ENCODE peak calls at places on chromosomes 12 and 14, in four cellular contexts. B is stomach, N is IMR-90, G is heart left ventricle. E is an unnamed sample.

GRCh38 chr12:105674871-105675699 is 344.6 kb downstream of the C12orf75 start:
- DNase-seq in B (no peak), N (peak), G (no peak), E (no peak)

GRCh38 chr14:104802120-104802912 is 1.4 kb downstream of the ZBTB42 start:
- DNase-seq in B (no peak), N (no peak), G (no peak), E (no peak)

GRCh38 chr14:91737619-91738018 is 5.7 kb upstream of the CATSPERB start:
- DNase-seq in B (no peak), N (no peak), G (no peak), E (no peak)

GRCh38 chr14:105525861-105526780 is at the start of gene TMEM121:
- DNase-seq in B (no peak), N (no peak), G (no peak), E (peak)

GRCh38 chr12:114933428-114934160 is 249.6 kb upstream of the TBX3 start:
- DNase-seq in B (no peak), N (peak), G (no peak), E (no peak)

GRCh38 chr14:105060751-105061427 is 4.3 kb downstream of the GPR132 start:
- DNase-seq in B (peak), N (no peak), G (no peak), E (peak)

GRCh38 chr12:2580821-2581220 is 213.9 kb upstream of the FKBP4 start:
- DNase-seq in B (no peak), N (peak), G (no peak), E (peak)

GRCh38 chr14:68391292-68392014 is 401.4 kb downstream of the ZFP36L1 start:
- DNase-seq in B (no peak), N (peak), G (peak), E (no peak)

GRCh38 chr12:23140710-23141109 is 515.7 kb downstream of the ETNK1 start:
- DNase-seq in B (no peak), N (no peak), G (no peak), E (no peak)

GRCh38 chr14:75283162-75283883 is 4.7 kb downstream of the FOS start:
- DNase-seq in B (peak), N (peak), G (no peak), E (no peak)

GRCh38 chr12:47832263-47832933 is 12.7 kb upstream of the HDAC7 start:
- DNase-seq in B (no peak), N (no peak), G (no peak), E (no peak)

GRCh38 chr14:24829862-24830261 is 195.9 kb upstream of the GZMB start:
- DNase-seq in B (no peak), N (no peak), G (no peak), E (no peak)

GRCh38 chr12:84767079-84767478 is 145.5 kb downstream of the SLC6A15 start:
- DNase-seq in B (no peak), N (no peak), G (no peak), E (no peak)

GRCh38 chr12:57110189-57111045 is 745 bp downstream of the STAT6 start:
- DNase-seq in B (peak), N (peak), G (peak), E (peak)

GRCh38 chr12:51953011-51953568 is 1.6 kb downstream of the ACVR1B start:
- DNase-seq in B (no peak), N (no peak), G (no peak), E (no peak)
- H3K4me3 ChIP-seq in B (peak), N (peak), G (peak), E (peak)

GRCh38 chr14:20456971-20457370 is 1.9 kb downstream of the APEX1 start:
- DNase-seq in B (no peak), N (no peak), G (no peak), E (no peak)

GRCh38 chr14:20458031-20458789 is 3.0 kb downstream of the PIP4P1 start:
- DNase-seq in B (no peak), N (no peak), G (no peak), E (no peak)

GRCh38 chr14:20455355-20456300 is 602 bp downstream of the APEX1 start:
- DNase-seq in B (peak), N (peak), G (no peak), E (no peak)

GRCh38 chr14:20460458-20461229 is 590 bp downstream of the PIP4P1 start:
- DNase-seq in B (peak), N (no peak), G (no peak), E (peak)

DNA sequence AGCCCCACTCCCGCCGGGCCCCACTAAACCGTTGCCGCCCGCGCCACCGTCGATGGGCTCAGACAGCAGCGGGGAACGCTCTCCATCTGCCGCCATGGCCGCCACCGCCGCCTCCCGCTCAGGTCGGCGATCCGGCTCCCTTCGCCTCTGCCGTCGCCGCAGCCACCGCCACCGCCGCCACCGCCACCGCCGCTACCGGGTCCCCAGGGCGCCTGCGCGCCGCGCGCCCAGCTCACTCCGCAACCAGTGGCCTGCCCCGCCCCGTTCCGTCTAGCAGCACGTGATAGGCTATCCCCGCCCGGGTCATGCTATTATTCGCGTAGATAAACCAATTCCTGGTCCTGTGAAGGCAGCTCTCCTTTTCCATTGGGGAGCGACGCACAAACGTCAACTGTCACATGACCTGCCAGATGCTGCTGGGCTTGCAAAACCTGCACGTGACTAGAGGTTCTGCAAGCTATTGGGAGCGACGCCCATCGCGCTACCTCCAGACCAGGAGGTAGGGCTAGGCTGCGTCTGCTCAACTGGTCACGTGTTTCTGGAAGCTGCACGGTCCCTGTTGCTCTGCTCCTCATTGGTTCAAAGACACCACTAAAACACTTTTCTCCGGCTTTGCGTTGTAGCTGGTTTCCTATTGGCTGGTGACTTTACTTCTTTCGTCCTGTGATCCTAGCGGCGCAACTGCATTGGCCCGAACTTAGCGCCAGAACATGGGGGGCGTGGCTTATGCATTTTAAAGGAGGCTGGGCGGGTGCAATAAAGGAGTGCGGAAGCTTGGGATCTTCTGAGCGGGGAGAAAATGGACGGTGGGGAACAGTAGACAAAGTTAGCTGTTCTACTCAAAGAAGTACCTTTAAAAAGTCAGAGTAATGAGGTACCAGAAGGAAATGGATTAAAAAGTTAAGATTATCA is at the start of gene PIP4P1:
- DNase-seq in B (peak), N (peak), G (peak), E (peak)
- TF ChIP-seq POLR2A in B (no peak), N (peak), G (peak), E (peak)

GRCh38 chr12:11069854-11070253 is 7.8 kb upstream of the TAS2R46 start:
- DNase-seq in B (no peak), N (no peak), G (no peak), E (no peak)
- H3K27ac ChIP-seq in B (no peak), N (no peak), G (no peak), E (no peak)

DNA sequence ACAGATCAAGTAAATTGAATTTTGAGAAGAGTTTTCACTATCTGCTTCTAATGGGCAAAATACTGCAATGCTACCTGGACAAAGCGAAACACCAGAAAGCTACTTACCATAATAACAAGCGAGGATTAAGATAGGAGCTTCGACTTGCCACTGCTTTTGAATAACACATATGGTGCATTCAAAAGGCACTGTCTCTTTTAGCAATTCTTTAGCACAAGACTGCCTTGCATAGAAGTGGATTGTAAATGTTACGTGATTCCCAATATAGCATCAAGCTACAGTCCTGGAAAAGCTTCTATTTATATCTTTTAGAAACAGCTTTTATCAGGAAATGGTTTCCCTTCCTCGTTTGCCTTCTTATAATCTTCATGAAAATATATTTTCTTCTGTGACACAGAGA is 258.7 kb upstream of the PDE3A start:
- DNase-seq in B (no peak), N (no peak), G (no peak), E (no peak)
- H3K4me3 ChIP-seq in B (no peak), N (no peak), G (no peak), E (no peak)

E was measured in thyroid gland.